ENCODE peak calls at places on chromosomes 4 and X, in eight cellular contexts. One of them, this sample, is unnamed. For H3K4me1, the result is how much of the 10 kb centered on the place peaks cover.

GRCh38 chrX:45266456-45266855 is 65.8 kb upstream of the DIPK2B start:
- DNase-seq in neural progenitor cell: no peak
- DNase-seq in body of pancreas: no peak
- DNase-seq in SJSA1: no peak
- DNase-seq in uterus: no peak
- DNase-seq in A549: no peak
- DNase-seq in mesendoderm: no peak
- DNase-seq in tibial nerve: no peak
- DNase-seq in this sample: no peak

GRCh38 chr4:7342223-7342576 is 92.5 kb downstream of the PSAPL1 start:
- DNase-seq in neural progenitor cell: no peak
- DNase-seq in mesendoderm: no peak
- DNase-seq in tibial nerve: no peak
- DNase-seq in SJSA1: no peak
- DNase-seq in body of pancreas: no peak
- DNase-seq in uterus: no peak
- DNase-seq in A549: no peak
- DNase-seq in this sample: peak

GRCh38 chrX:95427389-95427788 is 1257.3 kb upstream of the DIAPH2 start:
- DNase-seq in neural progenitor cell: no peak
- DNase-seq in SJSA1: no peak
- DNase-seq in uterus: no peak
- DNase-seq in body of pancreas: no peak
- DNase-seq in A549: no peak
- DNase-seq in tibial nerve: no peak
- DNase-seq in mesendoderm: no peak
- DNase-seq in this sample: no peak

GRCh38 chrX:22486326-22486725 is 213.6 kb downstream of the CBLL2 start:
- DNase-seq in neural progenitor cell: no peak
- DNase-seq in uterus: no peak
- DNase-seq in mesendoderm: no peak
- DNase-seq in A549: no peak
- DNase-seq in body of pancreas: no peak
- DNase-seq in tibial nerve: no peak
- DNase-seq in SJSA1: no peak
- DNase-seq in this sample: no peak

GRCh38 chrX:63657821-63658220 is 127.2 kb downstream of the ARHGEF9 start:
- DNase-seq in SJSA1: peak
- DNase-seq in mesendoderm: peak
- DNase-seq in neural progenitor cell: no peak
- DNase-seq in body of pancreas: no peak
- DNase-seq in tibial nerve: peak
- DNase-seq in uterus: peak
- DNase-seq in A549: peak
- DNase-seq in this sample: peak

GRCh38 chr4:967113-968104 is 6.0 kb downstream of the DGKQ start:
- DNase-seq in body of pancreas: no peak
- DNase-seq in tibial nerve: no peak
- DNase-seq in uterus: no peak
- DNase-seq in mesendoderm: no peak
- DNase-seq in SJSA1: no peak
- DNase-seq in neural progenitor cell: peak
- DNase-seq in A549: no peak
- DNase-seq in this sample: no peak

GRCh38 chrX:46251755-46252154 is 293.5 kb downstream of the ZNF674 start:
- DNase-seq in tibial nerve: no peak
- DNase-seq in A549: peak
- DNase-seq in uterus: no peak
- DNase-seq in SJSA1: peak
- DNase-seq in body of pancreas: no peak
- DNase-seq in mesendoderm: no peak
- DNase-seq in neural progenitor cell: no peak
- DNase-seq in this sample: no peak

GRCh38 chrX:12970691-12971202 is 4.2 kb upstream of the TMSB4X start:
- DNase-seq in neural progenitor cell: peak
- DNase-seq in mesendoderm: peak
- DNase-seq in SJSA1: no peak
- DNase-seq in A549: no peak
- DNase-seq in uterus: peak
- DNase-seq in tibial nerve: peak
- DNase-seq in body of pancreas: peak
- DNase-seq in this sample: no peak

GRCh38 chrX:122866527-122866926 is 317.6 kb upstream of the GRIA3 start:
- DNase-seq in uterus: no peak
- DNase-seq in mesendoderm: no peak
- DNase-seq in A549: peak
- DNase-seq in body of pancreas: no peak
- DNase-seq in SJSA1: no peak
- DNase-seq in tibial nerve: no peak
- DNase-seq in neural progenitor cell: no peak
- DNase-seq in this sample: no peak

GRCh38 chr4:3217771-3218170 is 31.2 kb upstream of the MSANTD1 start:
- DNase-seq in SJSA1: no peak
- DNase-seq in A549: no peak
- DNase-seq in uterus: no peak
- DNase-seq in neural progenitor cell: no peak
- DNase-seq in tibial nerve: no peak
- DNase-seq in body of pancreas: peak
- DNase-seq in mesendoderm: no peak
- DNase-seq in this sample: no peak

GRCh38 chr4:76458297-76458696 is 23.3 kb downstream of the SHROOM3 start:
- DNase-seq in uterus: no peak
- DNase-seq in neural progenitor cell: no peak
- DNase-seq in body of pancreas: no peak
- DNase-seq in mesendoderm: no peak
- DNase-seq in A549: no peak
- DNase-seq in tibial nerve: no peak
- DNase-seq in SJSA1: no peak
- DNase-seq in this sample: no peak

GRCh38 chrX:154411981-154412340 is 622 bp downstream of the TAFAZZIN start:
- DNase-seq in SJSA1: no peak
- DNase-seq in uterus: peak
- DNase-seq in neural progenitor cell: peak
- DNase-seq in body of pancreas: peak
- DNase-seq in mesendoderm: peak
- DNase-seq in tibial nerve: peak
- DNase-seq in A549: peak
- DNase-seq in this sample: peak

GRCh38 chrX:134619838-134620237 is 38.4 kb downstream of the PLAC1 start:
- DNase-seq in body of pancreas: no peak
- DNase-seq in SJSA1: no peak
- DNase-seq in uterus: no peak
- DNase-seq in mesendoderm: no peak
- DNase-seq in A549: no peak
- DNase-seq in tibial nerve: no peak
- DNase-seq in neural progenitor cell: no peak
- DNase-seq in this sample: no peak

GRCh38 chr4:129092636-129093172 is 635 bp downstream of the SCLT1 start:
- DNase-seq in SJSA1: no peak
- DNase-seq in tibial nerve: no peak
- DNase-seq in body of pancreas: no peak
- DNase-seq in mesendoderm: no peak
- DNase-seq in uterus: no peak
- DNase-seq in neural progenitor cell: no peak
- DNase-seq in A549: no peak
- DNase-seq in this sample: no peak

GRCh38 chrX:120522820-120523219 is 37.9 kb downstream of the CUL4B start:
- DNase-seq in SJSA1: no peak
- DNase-seq in body of pancreas: no peak
- DNase-seq in tibial nerve: no peak
- DNase-seq in A549: peak
- DNase-seq in mesendoderm: no peak
- DNase-seq in uterus: no peak
- DNase-seq in neural progenitor cell: no peak
- DNase-seq in this sample: no peak

GRCh38 chrX:22310779-22311178 is 38.1 kb downstream of the CBLL2 start:
- DNase-seq in neural progenitor cell: no peak
- DNase-seq in SJSA1: no peak
- DNase-seq in tibial nerve: no peak
- DNase-seq in mesendoderm: no peak
- DNase-seq in A549: no peak
- DNase-seq in uterus: no peak
- DNase-seq in body of pancreas: no peak
- DNase-seq in this sample: no peak

GRCh38 chr4:145618210-145618911 is 824 bp upstream of the MMAA start:
- DNase-seq in body of pancreas: peak
- DNase-seq in SJSA1: no peak
- DNase-seq in tibial nerve: peak
- DNase-seq in mesendoderm: no peak
- DNase-seq in A549: peak
- DNase-seq in uterus: no peak
- DNase-seq in neural progenitor cell: peak
- DNase-seq in this sample: no peak

GRCh38 chr4:173189117-173189693 is 20.6 kb downstream of the GALNT7 start:
- DNase-seq in A549: no peak
- DNase-seq in neural progenitor cell: no peak
- DNase-seq in body of pancreas: no peak
- DNase-seq in SJSA1: no peak
- DNase-seq in tibial nerve: no peak
- DNase-seq in uterus: no peak
- DNase-seq in mesendoderm: no peak
- DNase-seq in this sample: no peak
- H3K4me1 ChIP-seq in A549: half or more
- H3K4me1 ChIP-seq in neural progenitor cell: under half
- H3K4me1 ChIP-seq in body of pancreas: under half
- H3K4me1 ChIP-seq in SJSA1: half or more
- H3K4me1 ChIP-seq in tibial nerve: under half
- H3K4me1 ChIP-seq in uterus: under half
- H3K4me1 ChIP-seq in mesendoderm: under half
- H3K4me1 ChIP-seq in this sample: under half

GRCh38 chr4:48226199-48226598 is 43.4 kb downstream of the TEC start:
- DNase-seq in tibial nerve: no peak
- DNase-seq in A549: no peak
- DNase-seq in body of pancreas: no peak
- DNase-seq in neural progenitor cell: no peak
- DNase-seq in uterus: no peak
- DNase-seq in SJSA1: no peak
- DNase-seq in mesendoderm: no peak
- DNase-seq in this sample: no peak
- H3K4me1 ChIP-seq in tibial nerve: under half
- H3K4me1 ChIP-seq in A549: under half
- H3K4me1 ChIP-seq in body of pancreas: under half
- H3K4me1 ChIP-seq in neural progenitor cell: under half
- H3K4me1 ChIP-seq in uterus: under half
- H3K4me1 ChIP-seq in SJSA1: under half
- H3K4me1 ChIP-seq in mesendoderm: under half
- H3K4me1 ChIP-seq in this sample: under half

GRCh38 chr4:121881213-121881612 is 10.9 kb upstream of the BBS7 start:
- DNase-seq in body of pancreas: no peak
- DNase-seq in neural progenitor cell: no peak
- DNase-seq in tibial nerve: no peak
- DNase-seq in SJSA1: no peak
- DNase-seq in uterus: no peak
- DNase-seq in mesendoderm: no peak
- DNase-seq in A549: no peak
- DNase-seq in this sample: no peak
- H3K4me1 ChIP-seq in body of pancreas: under half
- H3K4me1 ChIP-seq in neural progenitor cell: under half
- H3K4me1 ChIP-seq in tibial nerve: under half
- H3K4me1 ChIP-seq in SJSA1: under half
- H3K4me1 ChIP-seq in uterus: under half
- H3K4me1 ChIP-seq in mesendoderm: under half
- H3K4me1 ChIP-seq in A549: under half
- H3K4me1 ChIP-seq in this sample: under half

GRCh38 chr4:80011636-80012236 is 61.3 kb downstream of the ANTXR2 start:
- DNase-seq in tibial nerve: no peak
- DNase-seq in A549: no peak
- DNase-seq in SJSA1: no peak
- DNase-seq in mesendoderm: peak
- DNase-seq in uterus: no peak
- DNase-seq in body of pancreas: no peak
- DNase-seq in neural progenitor cell: no peak
- DNase-seq in this sample: no peak

GRCh38 chr4:80015407-80016189 is 57.4 kb downstream of the ANTXR2 start:
- DNase-seq in uterus: no peak
- DNase-seq in neural progenitor cell: no peak
- DNase-seq in mesendoderm: no peak
- DNase-seq in tibial nerve: no peak
- DNase-seq in body of pancreas: no peak
- DNase-seq in A549: no peak
- DNase-seq in SJSA1: no peak
- DNase-seq in this sample: no peak

GRCh38 chr4:80014531-80014930 is 58.5 kb downstream of the ANTXR2 start:
- DNase-seq in uterus: no peak
- DNase-seq in tibial nerve: no peak
- DNase-seq in body of pancreas: no peak
- DNase-seq in SJSA1: no peak
- DNase-seq in A549: no peak
- DNase-seq in mesendoderm: peak
- DNase-seq in neural progenitor cell: no peak
- DNase-seq in this sample: no peak

GRCh38 chr4:80010316-80010715 is 62.7 kb downstream of the ANTXR2 start:
- DNase-seq in SJSA1: no peak
- DNase-seq in neural progenitor cell: no peak
- DNase-seq in A549: no peak
- DNase-seq in body of pancreas: no peak
- DNase-seq in uterus: no peak
- DNase-seq in tibial nerve: no peak
- DNase-seq in mesendoderm: no peak
- DNase-seq in this sample: no peak

DNA sequence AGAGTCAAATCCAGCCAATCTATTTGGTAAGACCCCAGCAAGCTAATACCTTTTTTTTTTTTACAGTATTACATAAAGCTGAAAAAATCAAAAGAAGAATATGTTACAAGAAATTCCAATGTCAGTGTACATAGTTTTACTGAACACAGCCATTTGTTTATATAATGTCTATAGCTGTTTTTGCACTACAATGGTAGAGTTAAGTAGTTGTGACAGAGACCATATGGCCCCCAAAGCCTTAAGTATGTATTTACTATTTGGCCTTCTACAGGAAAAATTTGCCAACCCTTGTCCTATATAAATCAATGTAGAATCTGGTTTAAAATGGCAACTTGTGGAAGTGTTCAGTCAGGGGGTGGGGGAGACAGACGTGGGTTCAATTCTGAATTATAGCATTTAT is 60.7 kb downstream of the ANTXR2 start:
- DNase-seq in A549: no peak
- DNase-seq in body of pancreas: no peak
- DNase-seq in SJSA1: no peak
- DNase-seq in neural progenitor cell: no peak
- DNase-seq in uterus: no peak
- DNase-seq in tibial nerve: no peak
- DNase-seq in mesendoderm: no peak
- DNase-seq in this sample: no peak
- H3K4me1 ChIP-seq in A549: under half
- H3K4me1 ChIP-seq in body of pancreas: under half
- H3K4me1 ChIP-seq in SJSA1: under half
- H3K4me1 ChIP-seq in neural progenitor cell: under half
- H3K4me1 ChIP-seq in uterus: under half
- H3K4me1 ChIP-seq in tibial nerve: under half
- H3K4me1 ChIP-seq in mesendoderm: under half
- H3K4me1 ChIP-seq in this sample: under half